ENCODE peak calls at places on chromosome 14, in four cellular contexts. One of them, this sample, is unnamed.

GRCh38 chr14:69756298-69756697 is 10.6 kb upstream of the SRSF5 start:
- DNase-seq in neuronal stem cell: no peak
- DNase-seq in stomach: no peak
- DNase-seq in adrenal gland: no peak
- DNase-seq in this sample: no peak

GRCh38 chr14:73365727-73366126 is 92.6 kb downstream of the NUMB start:
- DNase-seq in neuronal stem cell: no peak
- DNase-seq in stomach: no peak
- DNase-seq in adrenal gland: no peak
- DNase-seq in this sample: no peak

GRCh38 chr14:33786091-33786825 is 164.6 kb downstream of the EGLN3 start:
- DNase-seq in neuronal stem cell: no peak
- DNase-seq in stomach: no peak
- DNase-seq in adrenal gland: no peak
- DNase-seq in this sample: peak; percentile 19

GRCh38 chr14:94974893-94975292 is 182.4 kb downstream of the DICER1 start:
- DNase-seq in neuronal stem cell: no peak
- DNase-seq in stomach: no peak
- DNase-seq in adrenal gland: no peak
- DNase-seq in this sample: peak; percentile 22

GRCh38 chr14:38065101-38065762 is 142.5 kb upstream of the SSTR1 start:
- DNase-seq in neuronal stem cell: no peak
- DNase-seq in stomach: no peak
- DNase-seq in adrenal gland: no peak
- DNase-seq in this sample: no peak

GRCh38 chr14:50139192-50139591 is 22.8 kb upstream of the VCPKMT start:
- DNase-seq in neuronal stem cell: no peak
- DNase-seq in stomach: no peak
- DNase-seq in adrenal gland: no peak
- DNase-seq in this sample: peak; percentile 58

GRCh38 chr14:20973501-20973900 is 16.3 kb upstream of the METTL17 start:
- DNase-seq in neuronal stem cell: no peak
- DNase-seq in stomach: no peak
- DNase-seq in adrenal gland: no peak
- DNase-seq in this sample: no peak

GRCh38 chr14:38137005-38137404 is 70.7 kb upstream of the SSTR1 start:
- DNase-seq in neuronal stem cell: no peak
- DNase-seq in stomach: no peak
- DNase-seq in adrenal gland: no peak
- DNase-seq in this sample: no peak

GRCh38 chr14:81831128-81831815 is 297.6 kb upstream of the SEL1L start:
- DNase-seq in neuronal stem cell: no peak
- DNase-seq in stomach: no peak
- DNase-seq in adrenal gland: peak; percentile 92
- DNase-seq in this sample: no peak

GRCh38 chr14:39005044-39005736 is 97.8 kb downstream of the SEC23A start:
- DNase-seq in neuronal stem cell: no peak
- DNase-seq in stomach: peak; percentile 27
- DNase-seq in adrenal gland: no peak
- DNase-seq in this sample: no peak

GRCh38 chr14:85223667-85224066 is 306.3 kb upstream of the FLRT2 start:
- DNase-seq in neuronal stem cell: no peak
- DNase-seq in stomach: no peak
- DNase-seq in adrenal gland: no peak
- DNase-seq in this sample: no peak

GRCh38 chr14:23063601-23064000 is 6.3 kb upstream of the CDH24 start:
- DNase-seq in neuronal stem cell: no peak
- DNase-seq in stomach: no peak
- DNase-seq in adrenal gland: no peak
- DNase-seq in this sample: no peak

GRCh38 chr14:94018308-94018707 is 7.8 kb upstream of the OTUB2 start:
- DNase-seq in neuronal stem cell: no peak
- DNase-seq in stomach: no peak
- DNase-seq in adrenal gland: no peak
- DNase-seq in this sample: no peak

GRCh38 chr14:75835156-75836141 is 146.3 kb downstream of the TGFB3 start:
- DNase-seq in neuronal stem cell: no peak
- DNase-seq in stomach: no peak
- DNase-seq in adrenal gland: no peak
- DNase-seq in this sample: no peak

GRCh38 chr14:69692542-69693053 is 74.3 kb upstream of the SRSF5 start:
- DNase-seq in neuronal stem cell: no peak
- DNase-seq in stomach: no peak
- DNase-seq in adrenal gland: no peak
- DNase-seq in this sample: no peak

GRCh38 chr14:91911474-91912032 is 35.9 kb downstream of the FBLN5 start:
- DNase-seq in neuronal stem cell: peak; percentile 26
- DNase-seq in stomach: peak; percentile 43
- DNase-seq in adrenal gland: peak; percentile 35
- DNase-seq in this sample: peak; percentile 68

GRCh38 chr14:23187925-23188324 is 4.5 kb upstream of the SLC7A8 start:
- DNase-seq in neuronal stem cell: no peak
- DNase-seq in stomach: no peak
- DNase-seq in adrenal gland: no peak
- DNase-seq in this sample: no peak

GRCh38 chr14:74611672-74612345 is at the start of gene LTBP2:
- DNase-seq in neuronal stem cell: no peak
- DNase-seq in stomach: no peak
- DNase-seq in adrenal gland: no peak
- DNase-seq in this sample: no peak

GRCh38 chr14:90184571-90185266 is 71.6 kb upstream of the PSMC1 start:
- DNase-seq in neuronal stem cell: no peak
- DNase-seq in stomach: no peak
- DNase-seq in adrenal gland: no peak
- DNase-seq in this sample: no peak

GRCh38 chr14:74733241-74733640 is 20.3 kb downstream of the FCF1 start:
- DNase-seq in neuronal stem cell: no peak
- DNase-seq in stomach: no peak
- DNase-seq in adrenal gland: no peak
- DNase-seq in this sample: peak; percentile 29

GRCh38 chr14:69358233-69358963 is 39.7 kb downstream of the ERH start:
- DNase-seq in neuronal stem cell: no peak
- DNase-seq in stomach: no peak
- DNase-seq in adrenal gland: no peak
- DNase-seq in this sample: no peak

GRCh38 chr14:100585448-100586152 is 1.6 kb downstream of the BEGAIN start:
- DNase-seq in neuronal stem cell: no peak
- DNase-seq in stomach: no peak
- DNase-seq in adrenal gland: no peak
- DNase-seq in this sample: no peak

GRCh38 chr14:21347201-21347600 is 36.6 kb downstream of the SUPT16H start:
- DNase-seq in neuronal stem cell: no peak
- DNase-seq in stomach: no peak
- DNase-seq in adrenal gland: no peak
- DNase-seq in this sample: no peak

GRCh38 chr14:95465936-95466335 is 50.5 kb downstream of the SYNE3 start:
- DNase-seq in neuronal stem cell: no peak
- DNase-seq in stomach: no peak
- DNase-seq in adrenal gland: no peak
- DNase-seq in this sample: no peak

GRCh38 chr14:90056821-90057220 is 5.0 kb upstream of the KCNK13 start:
- DNase-seq in neuronal stem cell: no peak
- DNase-seq in stomach: no peak
- DNase-seq in adrenal gland: no peak
- DNase-seq in this sample: no peak

GRCh38 chr14:49461529-49462401 is 124.4 kb downstream of the RPS29 start:
- DNase-seq in neuronal stem cell: peak; percentile 15
- DNase-seq in stomach: peak; percentile 70
- DNase-seq in adrenal gland: peak; percentile 78
- DNase-seq in this sample: peak; percentile 83

GRCh38 chr14:30808576-30808975 is 65.8 kb upstream of the COCH start:
- DNase-seq in neuronal stem cell: no peak
- DNase-seq in stomach: no peak
- DNase-seq in adrenal gland: no peak
- DNase-seq in this sample: no peak

GRCh38 chr14:91935621-91936020 is 11.9 kb downstream of the FBLN5 start:
- DNase-seq in neuronal stem cell: no peak
- DNase-seq in stomach: no peak
- DNase-seq in adrenal gland: no peak
- DNase-seq in this sample: no peak

GRCh38 chr14:33693237-33693636 is 257.6 kb downstream of the EGLN3 start:
- DNase-seq in neuronal stem cell: no peak
- DNase-seq in stomach: no peak
- DNase-seq in adrenal gland: no peak
- DNase-seq in this sample: no peak

GRCh38 chr14:72965249-72965648 is 39.0 kb downstream of the DCAF4 start:
- DNase-seq in neuronal stem cell: no peak
- DNase-seq in stomach: no peak
- DNase-seq in adrenal gland: peak; percentile 21
- DNase-seq in this sample: no peak

GRCh38 chr14:27409936-27410335 is 812.1 kb upstream of the NOVA1 start:
- DNase-seq in neuronal stem cell: no peak
- DNase-seq in stomach: no peak
- DNase-seq in adrenal gland: no peak
- DNase-seq in this sample: no peak

GRCh38 chr14:71206766-71207371 is 299.6 kb downstream of the PCNX1 start:
- DNase-seq in neuronal stem cell: no peak
- DNase-seq in stomach: peak; percentile 26
- DNase-seq in adrenal gland: peak; percentile 81
- DNase-seq in this sample: no peak

GRCh38 chr14:73797540-73797925 is 54.1 kb upstream of the PTGR2 start:
- DNase-seq in neuronal stem cell: no peak
- DNase-seq in stomach: no peak
- DNase-seq in adrenal gland: no peak
- DNase-seq in this sample: no peak

GRCh38 chr14:103533999-103534575 is 5.1 kb downstream of the TRMT61A start:
- DNase-seq in neuronal stem cell: no peak
- DNase-seq in stomach: no peak
- DNase-seq in adrenal gland: no peak
- DNase-seq in this sample: no peak

GRCh38 chr14:58666737-58667136 is 29.0 kb downstream of the DACT1 start:
- DNase-seq in neuronal stem cell: no peak
- DNase-seq in stomach: no peak
- DNase-seq in adrenal gland: no peak
- DNase-seq in this sample: no peak

GRCh38 chr14:49863483-49864262 is 11.1 kb upstream of the NEMF start:
- DNase-seq in neuronal stem cell: no peak
- DNase-seq in stomach: no peak
- DNase-seq in adrenal gland: peak; percentile 60
- DNase-seq in this sample: no peak

GRCh38 chr14:36522972-36523685 is 3.1 kb upstream of the NKX2-1 start:
- DNase-seq in neuronal stem cell: no peak
- DNase-seq in stomach: no peak
- DNase-seq in adrenal gland: no peak
- DNase-seq in this sample: no peak
- H3K27me3 ChIP-seq in neuronal stem cell: peaks cover 99% of the 10 kb centered on the region
- H3K27me3 ChIP-seq in stomach: peaks cover 46% of the 10 kb centered on the region
- H3K27me3 ChIP-seq in adrenal gland: peaks cover 92% of the 10 kb centered on the region
- H3K27me3 ChIP-seq in this sample: no peaks in the 10 kb centered on the region

DNA sequence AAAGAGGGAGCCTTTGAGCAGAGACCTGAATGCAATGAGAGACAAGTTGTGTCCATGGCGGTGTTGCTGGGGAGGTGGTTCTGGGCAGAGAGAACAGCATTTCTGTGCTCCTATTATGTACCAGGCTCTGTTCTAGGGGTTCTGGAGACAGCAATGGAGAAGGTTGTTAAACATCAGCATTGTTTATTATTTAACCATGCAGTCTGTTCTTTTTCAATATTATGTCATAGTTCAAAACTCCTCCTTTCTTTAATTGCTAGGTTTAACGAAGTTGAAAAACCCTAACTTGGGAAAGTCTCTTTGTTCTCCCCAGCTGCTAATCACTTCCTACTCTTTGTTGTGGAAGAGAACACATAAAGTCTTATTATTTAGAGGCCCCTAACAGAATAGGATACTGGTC is 279.3 kb downstream of the RAD51B start:
- DNase-seq in neuronal stem cell: no peak
- DNase-seq in stomach: no peak
- DNase-seq in adrenal gland: no peak
- DNase-seq in this sample: no peak
- H3K9me3 ChIP-seq in neuronal stem cell: peaks cover 5% of the 10 kb centered on the region
- H3K9me3 ChIP-seq in stomach: peaks cover 26% of the 10 kb centered on the region
- H3K9me3 ChIP-seq in adrenal gland: no peaks in the 10 kb centered on the region
- H3K9me3 ChIP-seq in this sample: peaks cover 32% of the 10 kb centered on the region

DNA sequence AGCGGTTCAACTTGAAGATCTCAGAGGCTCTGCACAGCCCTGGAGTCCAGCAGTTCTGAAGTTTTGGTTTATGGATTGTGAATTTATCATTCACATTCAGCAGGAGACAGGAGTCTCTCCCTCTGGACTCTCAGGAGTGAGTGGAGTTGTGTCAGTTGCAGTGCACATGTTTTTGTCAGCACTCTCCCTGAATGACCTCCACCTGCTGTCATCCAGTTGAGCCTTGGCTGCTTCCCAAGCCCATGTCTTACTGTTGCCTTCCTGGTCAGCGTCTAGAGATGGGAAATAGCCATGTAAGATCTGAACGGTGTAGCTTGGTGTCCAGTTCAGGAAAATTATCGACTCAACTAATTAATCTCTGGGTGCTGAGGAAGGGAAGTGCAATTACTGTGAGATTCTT is 133.2 kb downstream of the PRKCH start:
- DNase-seq in neuronal stem cell: no peak
- DNase-seq in stomach: no peak
- DNase-seq in adrenal gland: peak; percentile 50
- DNase-seq in this sample: peak; percentile 53
- H3K27me3 ChIP-seq in neuronal stem cell: no peaks in the 10 kb centered on the region
- H3K27me3 ChIP-seq in stomach: no peaks in the 10 kb centered on the region
- H3K27me3 ChIP-seq in adrenal gland: no peaks in the 10 kb centered on the region
- H3K27me3 ChIP-seq in this sample: no peaks in the 10 kb centered on the region

DNA sequence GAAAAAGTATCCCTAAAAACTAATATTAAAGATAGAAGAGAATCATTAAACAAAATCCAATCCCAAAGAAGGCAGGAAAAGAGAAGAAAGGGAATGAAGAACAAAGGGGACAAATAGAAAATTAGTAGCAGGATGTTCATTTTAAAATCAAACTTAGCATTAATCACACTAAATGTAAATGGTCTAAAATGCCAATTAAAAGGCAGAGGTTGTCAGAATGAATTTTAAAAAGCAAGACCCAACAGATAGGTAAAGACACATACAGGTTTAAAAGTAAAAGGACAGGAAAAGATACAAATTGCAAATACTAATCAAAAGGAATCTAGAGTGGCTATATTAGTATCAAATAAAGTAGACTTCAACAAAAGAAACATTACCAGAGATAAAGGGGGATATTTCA is 12.5 kb downstream of the DDHD1 start:
- DNase-seq in neuronal stem cell: no peak
- DNase-seq in stomach: no peak
- DNase-seq in adrenal gland: no peak
- DNase-seq in this sample: no peak
- H3K9me3 ChIP-seq in neuronal stem cell: peaks cover 4% of the 10 kb centered on the region
- H3K9me3 ChIP-seq in stomach: peaks cover 59% of the 10 kb centered on the region
- H3K9me3 ChIP-seq in adrenal gland: no peaks in the 10 kb centered on the region
- H3K9me3 ChIP-seq in this sample: peaks cover 15% of the 10 kb centered on the region

DNA sequence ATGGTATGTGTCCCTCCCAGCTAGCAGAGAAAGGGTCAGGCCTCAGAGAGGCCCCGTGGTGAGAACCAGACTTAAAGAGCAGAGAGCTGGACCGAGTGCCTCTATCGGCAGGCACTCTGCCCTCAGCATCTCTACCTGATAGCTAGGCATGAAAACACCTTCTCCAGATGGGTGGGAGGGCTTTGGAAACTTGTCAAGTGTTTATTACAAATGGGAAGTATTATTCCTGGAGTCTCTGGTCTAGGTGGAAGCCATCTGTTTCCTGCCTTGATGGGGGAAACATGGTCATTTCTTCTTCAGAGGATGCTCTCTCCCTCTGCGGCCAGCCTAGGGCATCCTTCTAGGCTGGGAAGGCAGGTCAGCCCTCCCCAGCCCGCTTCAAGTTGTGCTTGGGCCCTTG is 2.3 kb downstream of the TMEM63C start:
- DNase-seq in neuronal stem cell: no peak
- DNase-seq in stomach: no peak
- DNase-seq in adrenal gland: no peak
- DNase-seq in this sample: no peak
- H3K27me3 ChIP-seq in neuronal stem cell: no peaks in the 10 kb centered on the region
- H3K27me3 ChIP-seq in stomach: no peaks in the 10 kb centered on the region
- H3K27me3 ChIP-seq in adrenal gland: peaks cover 7% of the 10 kb centered on the region
- H3K27me3 ChIP-seq in this sample: no peaks in the 10 kb centered on the region

This sample was measured in SJCRH30.